ENCODE peak calls at places on chromosomes 11 and 22, in six cellular contexts. A is CD4-positive, alpha-beta T cell; H is endodermal cell; X is GM20000; K is HFF-Myc; Y is fibroblast of the aortic adventitia. Q is an unnamed sample.

GRCh38 chr11:120715239-120715638 is 203.7 kb downstream of the GRIK4 start:
- DNase-seq in A (no peak), H (no peak), X (peak), K (no peak), Y (peak), Q (no peak)

GRCh38 chr11:124801636-124802312 is 1.6 kb upstream of the MSANTD2 start:
- DNase-seq in A (no peak), H (no peak), X (no peak), K (no peak), Y (peak), Q (peak)

GRCh38 chr11:68925613-68926012 is 21.9 kb downstream of the IGHMBP2 start:
- DNase-seq in A (no peak), H (no peak), X (no peak), K (no peak), Y (no peak), Q (no peak)

GRCh38 chr22:36299295-36299694 is 46.4 kb downstream of the APOL1 start:
- DNase-seq in A (no peak), H (no peak), X (no peak), K (no peak), Y (no peak), Q (no peak)

GRCh38 chr11:90134420-90135003 is at the start of gene NAALAD2:
- DNase-seq in A (no peak), H (peak), X (peak), K (no peak), Y (peak), Q (no peak)

GRCh38 chr11:118010738-118011461 is 24.7 kb downstream of the IL10RA start:
- DNase-seq in A (no peak), H (no peak), X (peak), K (no peak), Y (no peak), Q (no peak)

GRCh38 chr11:797300-798092 is 585 bp downstream of the SLC25A22 start:
- DNase-seq in A (peak), H (peak), X (peak), K (no peak), Y (peak), Q (peak)

GRCh38 chr22:36368359-36368983 is 19.3 kb downstream of the MYH9 start:
- DNase-seq in A (no peak), H (peak), X (no peak), K (peak), Y (peak), Q (peak)

GRCh38 chr11:3920148-3920852 is 64.8 kb downstream of the STIM1 start:
- DNase-seq in A (peak), H (no peak), X (no peak), K (peak), Y (peak), Q (peak)

GRCh38 chr11:17743808-17744119 is 9.2 kb downstream of the KCNC1 start:
- DNase-seq in A (no peak), H (no peak), X (no peak), K (no peak), Y (peak), Q (peak)

GRCh38 chr11:86800956-86801264 is 568 bp downstream of the PRSS23 start:
- DNase-seq in A (no peak), H (no peak), X (no peak), K (no peak), Y (no peak), Q (no peak)

GRCh38 chr11:123356539-123356938 is 73.5 kb upstream of the GRAMD1B start:
- DNase-seq in A (no peak), H (no peak), X (no peak), K (no peak), Y (no peak), Q (no peak)

GRCh38 chr11:127106938-127107337 is 106.4 kb upstream of the KIRREL3 start:
- DNase-seq in A (no peak), H (no peak), X (no peak), K (no peak), Y (no peak), Q (no peak)

GRCh38 chr11:88507771-88508557 is 170.4 kb upstream of the CTSC start:
- DNase-seq in A (no peak), H (no peak), X (no peak), K (no peak), Y (no peak), Q (no peak)

GRCh38 chr11:58493676-58494075 is 14.2 kb downstream of the OR5B21 start:
- DNase-seq in A (no peak), H (no peak), X (no peak), K (no peak), Y (peak), Q (no peak)

GRCh38 chr11:62497132-62497915 is 49.3 kb downstream of the AHNAK start:
- DNase-seq in A (no peak), H (peak), X (peak), K (no peak), Y (peak), Q (peak)

GRCh38 chr11:103624708-103625623 is 411.5 kb upstream of the DDI1 start:
- DNase-seq in A (no peak), H (no peak), X (no peak), K (peak), Y (peak), Q (peak)

GRCh38 chr11:2325719-2326118 is 23.9 kb downstream of the TSPAN32 start:
- DNase-seq in A (no peak), H (no peak), X (no peak), K (no peak), Y (peak), Q (peak)

GRCh38 chr11:68773521-68774187 is 22.3 kb upstream of the TESMIN start:
- DNase-seq in A (no peak), H (no peak), X (no peak), K (no peak), Y (no peak), Q (no peak)

GRCh38 chr11:132728026-132728425 is 804.3 kb downstream of the OPCML start:
- DNase-seq in A (no peak), H (no peak), X (no peak), K (no peak), Y (no peak), Q (no peak)

GRCh38 chr11:30196400-30197206 is 34.2 kb upstream of the FSHB start:
- DNase-seq in A (peak), H (peak), X (peak), K (no peak), Y (peak), Q (peak)

GRCh38 chr11:73965076-73965763 is 14.4 kb downstream of the DNAJB13 start:
- DNase-seq in A (no peak), H (no peak), X (no peak), K (no peak), Y (peak), Q (no peak)

GRCh38 chr22:21691773-21692172 is 26.0 kb downstream of the PPIL2 start:
- DNase-seq in A (no peak), H (no peak), X (no peak), K (no peak), Y (no peak), Q (no peak)

GRCh38 chr11:97764605-97765004 is 1256.1 kb upstream of the CNTN5 start:
- DNase-seq in A (no peak), H (no peak), X (no peak), K (no peak), Y (no peak), Q (no peak)

GRCh38 chr11:91220476-91221202 is 997.8 kb upstream of the CHORDC1 start:
- DNase-seq in A (no peak), H (no peak), X (no peak), K (no peak), Y (peak), Q (peak)

GRCh38 chr22:41561788-41562187 is 978 bp downstream of the CSDC2 start:
- DNase-seq in A (no peak), H (peak), X (no peak), K (no peak), Y (no peak), Q (no peak)

GRCh38 chr11:21556936-21557335 is 635.9 kb upstream of the ANO5 start:
- DNase-seq in A (no peak), H (no peak), X (no peak), K (no peak), Y (no peak), Q (no peak)

GRCh38 chr11:30653606-30654005 is 67.5 kb upstream of the MPPED2 start:
- DNase-seq in A (no peak), H (no peak), X (no peak), K (no peak), Y (no peak), Q (no peak)

GRCh38 chr11:28010001-28010400 is 98.0 kb downstream of the KIF18A start:
- DNase-seq in A (no peak), H (no peak), X (no peak), K (peak), Y (peak), Q (no peak)

GRCh38 chr11:64609436-64610047 is 18.5 kb downstream of the SLC22A12 start:
- DNase-seq in A (no peak), H (no peak), X (no peak), K (no peak), Y (no peak), Q (no peak)

GRCh38 chr11:19060629-19061028 is at the start of gene MRGPRX2:
- DNase-seq in A (no peak), H (no peak), X (no peak), K (no peak), Y (no peak), Q (no peak)

GRCh38 chr11:47248664-47249377 is at the start of gene ACP2:
- DNase-seq in A (peak), H (peak), X (peak), K (peak), Y (peak), Q (peak)
- TF ChIP-seq CTCF in A (no peak), H (peak), X (peak), K (peak), Y (peak), Q (peak)

GRCh38 chr22:39595622-39596182 is 25.1 kb downstream of the CACNA1I start:
- DNase-seq in A (no peak), H (peak), X (no peak), K (no peak), Y (no peak), Q (no peak)

GRCh38 chr22:39597236-39597869 is 26.8 kb downstream of the CACNA1I start:
- DNase-seq in A (no peak), H (no peak), X (no peak), K (no peak), Y (no peak), Q (no peak)

GRCh38 chr22:39596601-39597000 is 26.0 kb downstream of the CACNA1I start:
- DNase-seq in A (no peak), H (no peak), X (no peak), K (no peak), Y (no peak), Q (no peak)

GRCh38 chr22:39600491-39601179 is 30.1 kb downstream of the CACNA1I start:
- DNase-seq in A (no peak), H (no peak), X (no peak), K (no peak), Y (no peak), Q (no peak)

GRCh38 chr22:39598017-39598965 is 27.7 kb downstream of the CACNA1I start:
- DNase-seq in A (peak), H (peak), X (peak), K (no peak), Y (no peak), Q (peak)
- TF ChIP-seq CTCF in A (peak), H (peak), X (no peak), K (no peak), Y (peak), Q (no peak)

DNA sequence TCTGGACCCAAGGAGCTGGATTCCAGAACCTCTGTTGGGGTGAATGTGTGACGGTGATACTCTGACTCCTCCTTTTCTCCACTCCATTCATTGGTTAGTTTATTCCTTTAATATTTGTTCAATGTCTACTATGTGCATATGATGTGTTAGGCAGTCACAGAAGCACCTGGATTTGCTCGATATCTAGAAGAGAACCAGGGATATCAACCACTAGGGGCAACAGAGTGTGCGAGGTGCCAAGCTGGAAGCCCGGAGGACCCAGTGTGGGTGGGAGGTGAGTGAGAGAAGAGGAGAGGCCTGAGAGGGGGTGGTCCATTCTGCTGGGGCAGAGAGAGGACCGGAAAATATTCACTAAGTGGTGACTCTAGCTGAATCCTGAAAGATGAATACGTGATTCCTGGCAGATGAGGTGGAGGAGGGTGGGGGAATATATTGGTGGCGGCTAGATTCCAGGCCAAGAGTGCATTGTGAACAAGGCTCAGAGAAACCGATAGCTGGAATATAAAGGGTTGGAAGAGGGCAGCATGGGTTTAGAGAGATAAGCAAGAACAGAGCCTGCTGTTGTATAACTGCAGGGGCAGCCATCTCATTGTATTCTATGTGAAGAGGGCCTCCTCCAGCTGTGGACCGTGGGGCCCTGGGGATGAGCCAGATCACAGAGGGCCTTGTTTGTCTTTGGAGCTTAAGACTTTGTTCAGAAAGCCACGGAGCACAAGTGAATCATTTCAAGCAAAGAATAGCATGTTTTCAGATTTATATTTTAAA is 6.9 kb upstream of the TIMP3 start:
- DNase-seq in A (no peak), H (peak), X (no peak), K (no peak), Y (peak), Q (no peak)
- TF ChIP-seq CTCF in A (no peak), H (peak), X (no peak), K (peak), Y (peak), Q (no peak)

GRCh38 chr11:72591023-72591422 is 83.2 kb downstream of the PDE2A start:
- DNase-seq in A (no peak), H (no peak), X (no peak), K (no peak), Y (no peak), Q (no peak)

GRCh38 chr11:72589802-72590761 is 84.1 kb downstream of the PDE2A start:
- DNase-seq in A (peak), H (peak), X (peak), K (no peak), Y (peak), Q (peak)

GRCh38 chr11:72594493-72595291 is 79.5 kb downstream of the PDE2A start:
- DNase-seq in A (no peak), H (peak), X (no peak), K (no peak), Y (no peak), Q (no peak)

GRCh38 chr11:72592698-72593097 is 81.5 kb downstream of the PDE2A start:
- DNase-seq in A (no peak), H (no peak), X (no peak), K (no peak), Y (no peak), Q (no peak)

DNA sequence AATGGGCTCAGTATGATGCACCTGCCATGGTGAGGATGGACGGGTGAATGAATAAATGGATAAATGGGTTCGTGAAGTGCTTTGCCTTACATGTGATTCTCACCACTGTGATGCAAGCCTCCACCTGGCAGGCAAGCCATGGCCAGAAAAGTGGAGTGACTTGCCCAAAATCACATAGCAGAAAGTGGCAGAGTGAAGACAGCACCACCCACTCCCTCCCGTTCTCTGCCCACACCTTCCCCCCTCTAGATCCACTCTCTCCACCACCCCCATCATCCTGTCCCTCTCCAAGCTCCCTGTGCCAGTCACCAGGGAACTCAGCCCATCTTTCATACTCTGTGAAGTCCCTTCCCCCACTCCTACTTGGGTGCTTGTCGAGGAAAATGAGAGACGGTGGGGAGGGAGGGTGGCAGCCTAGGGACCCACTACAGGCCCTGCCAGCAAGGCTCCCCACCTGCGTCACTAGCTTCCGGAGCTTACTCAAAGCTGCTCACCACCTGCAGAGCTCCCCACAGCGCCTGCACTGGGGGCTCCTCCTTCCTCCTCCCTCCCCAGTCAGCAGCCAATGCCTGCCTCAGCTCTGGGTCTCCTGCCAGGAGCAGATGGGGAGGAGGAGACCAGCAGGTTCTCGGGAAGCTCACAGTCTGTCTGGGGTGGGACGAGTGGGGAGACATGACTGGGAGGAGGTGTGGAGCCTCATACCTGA is 82.3 kb downstream of the PDE2A start:
- DNase-seq in A (peak), H (no peak), X (no peak), K (no peak), Y (no peak), Q (no peak)
- TF ChIP-seq CTCF in A (no peak), H (no peak), X (no peak), K (no peak), Y (no peak), Q (no peak)

Q was measured in MCF 10A.